ENCODE peak calls at places on chromosome 22, in four cellular contexts. B is AG04450, D is lower lobe of right lung, M is GM04504. I is an unnamed sample.

GRCh38 chr22:35206889-35207288 is 50.4 kb upstream of the HMGXB4 start:
- DNase-seq in D (no peak), B (no peak), M (no peak), I (no peak)

GRCh38 chr22:20525048-20525447 is 17.6 kb downstream of the MED15 start:
- DNase-seq in M (no peak), D (no peak), B (no peak), I (no peak)

GRCh38 chr22:38865201-38866023 is 6.6 kb downstream of the CBX6 start:
- DNase-seq in M (no peak), B (no peak), D (peak; percentile 41), I (no peak)

GRCh38 chr22:20267441-20268288 is 453 bp downstream of the RTN4R start:
- DNase-seq in M (no peak), D (peak; percentile 69), B (no peak), I (no peak)

GRCh38 chr22:26608129-26608528 is 9.7 kb downstream of the CRYBB1 start:
- DNase-seq in D (no peak), M (no peak), B (no peak), I (no peak)

GRCh38 chr22:44326549-44326881 is 13.8 kb upstream of the SHISAL1 start:
- DNase-seq in D (no peak), M (no peak), B (no peak), I (no peak)

GRCh38 chr22:44736581-44737413 is 15.6 kb upstream of the ARHGAP8 start:
- DNase-seq in M (no peak), B (no peak), D (no peak), I (no peak)

GRCh38 chr22:29717789-29718188 is 2.0 kb upstream of the CABP7 start:
- DNase-seq in B (no peak), D (no peak), M (no peak), I (no peak)

GRCh38 chr22:48511211-48511610 is 1316.5 kb downstream of the BRD1 start:
- DNase-seq in B (no peak), D (no peak), M (no peak), I (no peak)

GRCh38 chr22:39220450-39220849 is 24.3 kb downstream of the PDGFB start:
- DNase-seq in B (no peak), M (no peak), D (peak; percentile 10), I (no peak)

GRCh38 chr22:49494555-49494954 is 333.1 kb downstream of the BRD1 start:
- DNase-seq in B (no peak), M (no peak), D (no peak), I (no peak)

GRCh38 chr22:27418261-27418660 is 383.3 kb downstream of the MN1 start:
- DNase-seq in M (no peak), B (no peak), D (no peak), I (no peak)

GRCh38 chr22:40714514-40714966 is 35.3 kb downstream of the MCHR1 start:
- DNase-seq in D (no peak), B (peak; percentile 34), M (no peak), I (no peak)

GRCh38 chr22:17911887-17912286 is 112.5 kb downstream of the MICAL3 start:
- DNase-seq in D (no peak), M (no peak), B (no peak), I (no peak)

GRCh38 chr22:49947296-49947622 is 13.3 kb upstream of the PIM3 start:
- DNase-seq in B (no peak), M (no peak), D (no peak), I (no peak)

GRCh38 chr22:33906475-33906874 is 13.8 kb downstream of the LARGE1 start:
- DNase-seq in M (no peak), B (no peak), D (no peak), I (no peak)

GRCh38 chr22:29269230-29269604 is 1.1 kb downstream of the EWSR1 start:
- DNase-seq in B (no peak), D (no peak), M (no peak), I (no peak)

GRCh38 chr22:26357281-26357680 is 71.8 kb upstream of the ASPHD2 start:
- DNase-seq in M (no peak), B (no peak), D (no peak), I (no peak)

GRCh38 chr22:28029201-28029948 is 110.3 kb upstream of the PITPNB start:
- DNase-seq in B (no peak), D (peak; percentile 61), M (no peak), I (no peak)

GRCh38 chr22:29705651-29706050 is 14.2 kb upstream of the CABP7 start:
- DNase-seq in D (no peak), B (no peak), M (no peak), I (no peak)

GRCh38 chr22:24514241-24515024 is 19.3 kb downstream of the UPB1 start:
- DNase-seq in M (no peak), D (no peak), B (no peak), I (no peak)

GRCh38 chr22:26097840-26098239 is 71.4 kb upstream of the SEZ6L start:
- DNase-seq in D (no peak), M (no peak), B (no peak), I (no peak)

GRCh38 chr22:31093090-31093850 is 12.2 kb downstream of the SMTN start:
- DNase-seq in B (no peak), M (no peak), D (no peak), I (no peak)

GRCh38 chr22:37940698-37941376 is 12.6 kb downstream of the C22orf23 start:
- DNase-seq in M (no peak), D (no peak), B (no peak), I (peak; percentile 47)

GRCh38 chr22:38034278-38034882 is 22.8 kb upstream of the PICK1 start:
- DNase-seq in B (peak; percentile 81), M (peak; percentile 66), D (peak; percentile 76), I (peak; percentile 77)

GRCh38 chr22:46649176-46650077 is 29.2 kb downstream of the GRAMD4 start:
- DNase-seq in D (no peak), B (peak; percentile 50), M (no peak), I (no peak)

GRCh38 chr22:43257549-43257948 is 70.6 kb upstream of the TTLL12 start:
- DNase-seq in D (no peak), M (no peak), B (no peak), I (no peak)

GRCh38 chr22:36257948-36258674 is 5.2 kb downstream of the APOL1 start:
- DNase-seq in B (no peak), M (no peak), D (no peak), I (no peak)

GRCh38 chr22:31106651-31107205 is 640 bp downstream of the SELENOM start:
- DNase-seq in B (no peak), M (peak; percentile 36), D (no peak), I (no peak)